ENCODE peak calls at places on chromosomes 12 and 14, in four cellular contexts. I is body of pancreas, P is tibial artery, U is activated B cell treated with CpG ODN at 0.5 μM for 24 hours. B is an unnamed sample.
A peak's percentile ranks its signal among the peaks of the same experiment; 100 is the strongest.

GRCh38 chr12:27924350-27925140 is 48.0 kb downstream of the PTHLH start:
- DNase-seq in P (no peak), U (no peak), I (no peak), B (no peak)

GRCh38 chr12:74365178-74365964 is 172.3 kb upstream of the ATXN7L3B start:
- DNase-seq in P (no peak), U (no peak), I (peak; percentile 9), B (peak; percentile 50)

GRCh38 chr12:45232771-45233372 is 17.0 kb downstream of the ANO6 start:
- DNase-seq in I (peak; percentile 59), U (no peak), P (peak; percentile 84), B (peak; percentile 61)

GRCh38 chr12:75842119-75842518 is 189.5 kb downstream of the PHLDA1 start:
- DNase-seq in U (no peak), I (no peak), P (no peak), B (no peak)

GRCh38 chr12:54439521-54440255 is 20.6 kb upstream of the ITGA5 start:
- DNase-seq in U (no peak), P (no peak), I (no peak), B (no peak)

GRCh38 chr12:63149884-63150254 is 1.1 kb downstream of the AVPR1A start:
- DNase-seq in U (no peak), P (no peak), I (peak; percentile 9), B (no peak)

GRCh38 chr14:51167587-51168219 is 72.3 kb upstream of the TMX1 start:
- DNase-seq in I (no peak), U (no peak), P (no peak), B (no peak)

GRCh38 chr12:93245543-93245942 is 132.2 kb upstream of the NUDT4 start:
- DNase-seq in U (no peak), P (no peak), I (no peak), B (no peak)

GRCh38 chr12:3152892-3153291 is 75.7 kb downstream of the TSPAN9 start:
- DNase-seq in I (no peak), U (no peak), P (no peak), B (no peak)

GRCh38 chr12:79366374-79366773 is 324.4 kb downstream of the PAWR start:
- DNase-seq in P (no peak), U (no peak), I (no peak), B (no peak)
- TF ChIP-seq CTCF in P (no peak), U (no peak), I (no peak), B (no peak)

DNA sequence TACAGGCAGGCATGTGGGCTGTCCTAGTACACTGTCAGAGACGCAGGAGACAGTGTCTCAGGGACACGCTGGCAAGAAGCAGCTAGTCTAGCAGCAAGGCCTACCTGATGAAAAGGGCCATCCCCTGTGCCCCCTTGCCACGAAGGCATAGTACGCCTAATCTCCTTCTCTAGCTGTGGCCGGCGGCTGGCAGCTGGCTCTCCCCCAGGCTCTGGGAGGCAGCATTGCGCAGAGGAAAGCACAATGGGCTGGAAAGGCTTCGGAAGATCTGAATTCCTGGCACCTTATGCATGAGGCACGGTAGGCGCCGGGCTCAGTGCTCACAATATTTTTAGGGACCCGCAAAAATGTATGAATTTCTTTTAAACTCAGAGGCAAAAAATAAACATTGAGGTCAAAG is 16.0 kb upstream of the PLEKHH1 start:
- DNase-seq in P (no peak), U (no peak), I (peak; percentile 72), B (no peak)
- TF ChIP-seq CTCF in P (no peak), U (no peak), I (no peak), B (no peak)

DNA sequence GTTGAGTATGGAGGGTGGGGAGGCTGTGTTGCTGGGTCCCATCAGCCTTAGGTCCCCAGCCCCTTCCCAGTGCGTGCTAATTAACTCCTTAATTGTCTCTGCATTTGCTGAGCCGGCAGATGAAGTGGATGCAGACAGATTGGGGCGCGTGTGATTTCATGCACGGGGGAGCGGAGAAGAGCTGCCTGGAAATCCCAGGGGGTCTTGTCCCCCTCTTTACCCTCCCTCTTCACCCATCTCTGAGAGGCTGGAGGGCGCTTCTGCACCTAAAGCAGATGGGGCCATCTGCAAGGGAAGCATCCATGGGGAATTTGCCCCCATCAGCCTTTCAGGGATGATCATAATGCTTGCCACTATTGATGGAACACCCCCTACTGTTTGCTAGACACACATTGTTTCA is 4.4 kb upstream of the ASIC1 start:
- DNase-seq in I (no peak), U (no peak), P (no peak), B (no peak)
- TF ChIP-seq CTCF in I (no peak), U (no peak), P (no peak), B (no peak)

GRCh38 chr14:76678244-76678643 is 83.0 kb upstream of the VASH1 start:
- DNase-seq in U (no peak), I (no peak), P (no peak), B (no peak)
- TF ChIP-seq CTCF in U (no peak), I (no peak), P (no peak), B (no peak)

DNA sequence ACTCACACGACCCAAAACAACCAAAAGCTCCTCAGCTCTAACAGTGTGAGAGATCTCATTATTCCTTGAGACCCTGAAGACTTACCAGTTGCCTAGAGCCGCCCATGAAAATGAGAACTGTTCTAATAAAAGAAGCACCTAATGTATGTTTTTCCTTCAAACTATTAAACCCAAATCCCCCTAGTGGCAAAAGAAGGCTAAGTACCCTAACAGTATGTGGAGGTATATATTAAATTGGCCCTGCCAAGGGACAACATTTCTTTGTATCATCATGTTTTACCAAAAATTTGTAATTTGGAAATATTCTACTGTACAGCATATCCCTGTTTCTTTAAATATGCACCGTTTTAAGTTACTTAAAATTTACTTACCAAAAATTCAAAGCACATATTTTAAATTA is 38.0 kb upstream of the PPFIA2 start:
- DNase-seq in I (no peak), U (no peak), P (no peak), B (no peak)
- TF ChIP-seq CTCF in I (no peak), U (no peak), P (no peak), B (peak; percentile 46)

GRCh38 chr12:98002887-98003493 is 512.4 kb upstream of the TMPO start:
- DNase-seq in I (peak; percentile 47), P (peak; percentile 62), U (no peak), B (peak; percentile 72)
- TF ChIP-seq CTCF in I (no peak), P (peak; percentile 25), U (no peak), B (peak; percentile 61)

DNA sequence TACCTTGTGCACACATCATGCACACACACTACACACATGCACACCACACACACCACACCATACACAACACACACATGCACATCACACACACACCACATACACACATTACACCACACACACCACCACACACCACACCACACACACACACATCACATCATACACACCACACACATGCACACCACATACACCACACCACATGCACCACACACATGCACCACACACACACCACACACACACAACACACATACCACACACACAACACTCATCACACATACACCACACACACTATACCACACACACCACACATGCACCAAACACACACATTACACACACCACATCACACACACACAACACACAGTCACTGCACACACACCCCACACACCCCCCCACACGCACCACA is 38.1 kb downstream of the SDR9C7 start:
- DNase-seq in U (no peak), P (no peak), I (no peak), B (no peak)
- TF ChIP-seq CTCF in U (no peak), P (no peak), I (no peak), B (no peak)

DNA sequence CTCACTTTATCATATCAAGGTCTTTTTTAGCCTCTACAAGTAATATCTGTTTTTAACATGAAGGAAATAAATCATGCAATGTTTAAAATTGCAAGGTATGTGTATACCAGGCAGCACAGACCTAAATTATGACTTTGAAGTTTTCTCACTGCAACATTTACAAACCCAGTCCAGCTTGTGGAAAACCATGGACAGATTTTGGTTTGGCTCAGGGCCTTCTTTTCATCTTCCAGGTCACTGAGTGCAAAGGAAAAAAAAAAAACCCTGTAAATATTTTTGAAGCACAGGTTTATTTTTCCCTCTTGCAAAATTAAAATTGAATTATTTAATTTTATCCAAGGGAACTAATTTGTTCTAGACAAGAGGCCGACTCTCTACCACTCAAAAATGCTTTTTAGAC is 13.8 kb downstream of the MGP start:
- DNase-seq in U (no peak), I (no peak), P (no peak), B (no peak)
- TF ChIP-seq CTCF in U (no peak), I (no peak), P (no peak), B (no peak)

DNA sequence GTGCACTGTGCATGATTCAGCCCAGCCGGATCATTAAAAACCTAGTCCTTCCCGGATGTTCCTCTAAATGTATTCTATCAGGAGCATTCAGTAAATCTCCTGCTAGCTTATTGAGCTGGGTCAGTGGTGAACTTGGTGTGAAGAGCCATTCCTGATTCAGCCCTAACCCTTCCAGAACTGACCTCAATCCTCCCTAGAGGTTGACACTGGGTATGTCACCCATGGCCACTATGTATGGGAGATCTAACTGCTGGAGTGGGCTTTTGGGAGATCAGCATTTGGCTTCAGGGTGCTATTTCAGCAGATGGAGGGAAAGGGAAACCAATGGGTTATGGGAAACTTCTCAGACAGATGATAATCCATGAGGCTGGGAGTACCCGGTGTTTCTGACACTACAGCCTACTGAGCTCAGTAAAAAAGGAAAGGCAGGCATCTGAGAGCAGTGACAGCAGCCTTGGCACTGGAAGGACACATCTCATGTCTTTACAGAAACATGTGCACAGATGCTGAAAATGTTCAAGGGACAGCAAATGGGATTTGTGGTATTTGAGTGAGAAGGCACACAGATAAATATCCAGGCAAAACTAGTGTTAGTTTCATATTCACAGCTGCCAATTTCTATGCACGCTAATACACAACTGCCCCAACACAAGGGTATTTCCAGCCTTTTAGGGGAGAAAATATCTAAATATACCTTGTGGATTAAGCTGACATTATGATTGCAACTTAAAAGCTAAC is 258.8 kb downstream of the DPF3 start:
- DNase-seq in P (no peak), U (no peak), I (no peak), B (no peak)
- TF ChIP-seq CTCF in P (no peak), U (no peak), I (no peak), B (no peak)